ENCODE peak calls at places on chromosomes 7 and 10, in five cellular contexts. H, U, L, N and A are unnamed samples.

GRCh38 chr7:6228865-6229264 is 43.6 kb downstream of the CYTH3 start:
- DNase-seq in N (no peak), U (peak), H (no peak), L (no peak), A (peak)

GRCh38 chr7:118872568-118872967 is 648.1 kb downstream of the ANKRD7 start:
- DNase-seq in H (no peak), N (no peak), L (peak), U (no peak), A (no peak)

GRCh38 chr7:124536156-124536762 is 229.3 kb downstream of the GPR37 start:
- DNase-seq in N (no peak), H (no peak), L (no peak), U (peak), A (no peak)

GRCh38 chr10:127309609-127310008 is 113.2 kb upstream of the INSYN2A start:
- DNase-seq in N (no peak), U (no peak), L (no peak), H (no peak), A (no peak)

GRCh38 chr10:34124522-34125035 is 690.5 kb downstream of the PARD3 start:
- DNase-seq in H (no peak), N (no peak), L (peak), U (peak), A (no peak)

GRCh38 chr7:40680657-40681056 is 545.9 kb downstream of the SUGCT start:
- DNase-seq in U (peak), H (no peak), N (no peak), L (peak), A (peak)

GRCh38 chr7:138756591-138757222 is 41.1 kb upstream of the TMEM213 start:
- DNase-seq in N (no peak), U (no peak), L (no peak), H (no peak), A (no peak)

GRCh38 chr7:80087051-80087767 is 47.4 kb upstream of the GNAI1 start:
- DNase-seq in N (no peak), H (no peak), L (no peak), U (no peak), A (no peak)

GRCh38 chr7:150586778-150587152 is 19.6 kb downstream of the GIMAP4 start:
- DNase-seq in H (no peak), L (no peak), N (no peak), U (peak), A (no peak)

GRCh38 chr7:10632707-10633106 is 341.0 kb upstream of the PHF14 start:
- DNase-seq in U (no peak), H (no peak), N (no peak), L (no peak), A (peak)

GRCh38 chr10:49360271-49361177 is 35.4 kb downstream of the DRGX start:
- DNase-seq in U (no peak), H (no peak), N (peak), L (no peak), A (no peak)

GRCh38 chr7:122298131-122298530 is 6.4 kb downstream of the FEZF1 start:
- DNase-seq in N (no peak), U (no peak), L (no peak), H (no peak), A (no peak)

GRCh38 chr10:27355918-27356573 is 115.4 kb upstream of the ACBD5 start:
- DNase-seq in N (no peak), H (no peak), U (no peak), L (no peak), A (no peak)

GRCh38 chr7:36456135-36456534 is 66.5 kb downstream of the ANLN start:
- DNase-seq in H (no peak), N (no peak), U (no peak), L (no peak), A (no peak)

GRCh38 chr10:69918036-69918435 is 116.3 kb downstream of the COL13A1 start:
- DNase-seq in U (no peak), N (no peak), H (no peak), L (no peak), A (no peak)

GRCh38 chr7:103343758-103344452 is 662 bp downstream of the DNAJC2 start:
- DNase-seq in N (peak), U (peak), H (peak), L (peak), A (peak)

GRCh38 chr7:103348959-103349358 is 1.5 kb downstream of the PSMC2 start:
- DNase-seq in U (no peak), L (no peak), H (no peak), N (no peak), A (peak)

GRCh38 chr7:103344453-103345149 is at the start of gene DNAJC2:
- DNase-seq in L (peak), H (peak), N (peak), U (peak), A (peak)

GRCh38 chr7:103348452-103348851 is 1.0 kb downstream of the PSMC2 start:
- DNase-seq in U (peak), H (no peak), N (no peak), L (no peak), A (peak)

GRCh38 chr7:103347507-103348267 is at the start of gene PSMC2:
- DNase-seq in L (peak), H (peak), U (peak), N (peak), A (peak)
- TF ChIP-seq POLR2A in L (peak), H (peak), U (peak), N (no peak), A (peak)

GRCh38 chr7:90507692-90508091 is 38.3 kb downstream of the PTTG1IP2 start:
- DNase-seq in U (no peak), H (no peak), L (no peak), N (no peak), A (no peak)

DNA sequence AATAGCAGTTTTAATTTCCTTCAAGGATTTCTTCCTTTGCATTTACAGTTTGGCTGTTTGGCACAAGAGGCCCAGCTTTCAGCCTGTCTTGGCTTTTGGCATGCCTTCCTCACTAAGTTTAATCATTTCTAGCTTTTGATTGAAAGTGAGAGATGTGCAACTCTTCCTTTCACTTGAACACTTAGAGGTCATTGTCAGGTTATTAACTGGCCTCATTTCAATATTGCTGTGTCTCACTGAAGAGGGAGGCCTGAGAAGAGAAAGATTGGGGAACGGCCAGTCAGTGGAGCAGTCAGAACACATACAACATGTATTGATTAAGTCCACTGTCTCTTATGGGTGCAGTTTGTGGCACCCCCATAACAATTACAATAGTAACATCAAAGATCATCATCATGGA is 33.9 kb downstream of the PTTG1IP2 start:
- DNase-seq in U (no peak), N (no peak), H (no peak), L (no peak), A (no peak)
- TF ChIP-seq POLR2A in U (no peak), N (no peak), H (no peak), L (no peak), A (no peak)

DNA sequence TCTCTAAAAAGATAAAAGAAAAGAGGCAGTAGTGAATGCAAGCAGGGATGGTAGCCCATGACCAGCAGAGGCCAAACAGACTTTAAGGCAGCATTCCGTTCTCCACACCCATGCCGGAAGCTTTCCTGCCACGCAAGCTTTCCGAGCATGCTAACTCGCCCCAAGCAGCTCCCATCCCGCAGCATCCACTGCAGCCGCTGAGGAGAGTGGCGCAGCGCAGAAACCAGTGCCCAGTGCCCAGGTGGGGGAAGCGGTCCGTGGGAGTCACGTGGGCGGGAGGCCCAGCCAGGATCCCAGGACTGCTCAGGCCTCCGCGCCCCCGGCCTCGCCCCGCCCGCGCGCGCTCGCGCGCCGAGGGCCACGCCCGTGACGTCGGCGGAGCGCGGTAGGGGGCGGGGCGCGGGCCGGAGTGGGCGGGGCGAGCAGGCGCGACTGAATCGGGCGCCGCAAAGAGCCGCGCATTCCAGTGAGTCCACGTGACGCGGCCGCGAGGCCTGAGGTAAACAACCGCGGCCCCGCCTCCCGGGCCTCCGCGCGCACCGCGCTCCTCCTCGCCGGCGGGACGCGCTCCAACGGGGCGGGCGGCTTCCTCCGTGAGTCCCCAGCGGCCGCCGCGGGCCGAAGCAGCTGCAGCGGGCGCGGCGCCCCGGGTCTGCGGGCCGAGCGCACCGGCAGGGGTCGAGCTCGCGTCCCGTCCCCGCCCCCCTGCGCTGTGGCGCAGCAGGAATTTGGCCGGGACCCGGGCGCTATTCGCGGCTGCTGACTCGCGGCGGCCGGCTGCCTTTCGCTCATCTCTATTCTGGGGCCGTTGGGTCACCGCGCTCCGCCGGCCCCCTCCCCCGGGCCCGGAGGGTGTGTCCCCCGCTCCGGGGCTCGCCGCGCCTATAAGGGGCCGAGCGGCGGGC is at the start of gene OTUD1:
- DNase-seq in L (peak), N (peak), H (peak), U (peak), A (peak)
- TF ChIP-seq POLR2A in L (no peak), N (no peak), H (peak), U (no peak), A (peak)

GRCh38 chr10:51321968-51322367 is 247.7 kb downstream of the PRKG1 start:
- DNase-seq in L (no peak), U (no peak), H (no peak), N (no peak), A (no peak)
- TF ChIP-seq POLR2A in L (no peak), U (no peak), H (no peak), N (no peak), A (no peak)

GRCh38 chr7:1455241-1455939 is 3.9 kb downstream of the MICALL2 start:
- DNase-seq in U (no peak), H (no peak), N (no peak), L (no peak), A (no peak)
- TF ChIP-seq POLR2A in U (no peak), H (no peak), N (peak), L (no peak), A (no peak)

DNA sequence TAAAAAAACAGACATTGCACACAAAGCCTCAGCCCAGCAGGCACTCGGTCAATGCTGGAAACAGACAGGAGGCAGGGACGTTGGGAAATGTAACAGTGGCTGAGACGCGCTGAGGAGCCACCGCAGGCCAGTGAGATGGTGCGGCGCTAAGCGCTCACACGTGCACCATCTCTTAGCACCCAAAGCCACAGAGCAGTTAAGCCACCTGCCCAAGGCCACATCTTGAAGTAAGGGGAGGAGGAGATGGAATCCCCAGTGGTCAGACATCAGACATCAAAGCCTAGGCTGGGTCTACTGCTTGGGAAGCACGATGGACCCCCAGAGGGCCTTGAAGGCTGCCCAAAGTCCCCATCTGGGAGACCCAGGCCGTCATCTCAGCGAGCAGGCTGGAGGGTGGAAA is 15.6 kb downstream of the LAT2 start:
- DNase-seq in U (no peak), N (no peak), H (no peak), L (no peak), A (no peak)
- TF ChIP-seq POLR2A in U (no peak), N (no peak), H (no peak), L (no peak), A (no peak)

DNA sequence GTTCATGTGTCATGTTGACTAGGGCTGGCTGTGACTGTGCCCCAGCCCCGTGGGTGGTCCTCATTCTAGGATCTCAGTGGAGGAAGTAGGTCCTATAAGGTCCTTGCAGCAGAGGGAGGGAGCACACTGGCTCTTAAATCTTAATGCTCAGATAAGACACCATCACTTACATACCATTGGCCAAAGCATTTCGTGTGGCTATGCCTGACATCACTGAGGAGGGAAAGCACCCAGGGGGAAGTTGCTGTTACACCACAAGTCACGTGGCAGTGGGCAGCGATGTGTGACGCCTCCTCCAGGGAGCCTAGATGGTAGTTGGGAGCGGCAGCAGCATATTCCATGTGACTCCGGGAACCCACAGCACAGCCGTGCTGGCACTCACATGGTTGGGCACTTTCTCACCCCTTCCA is 224.7 kb upstream of the SH2B2 start:
- DNase-seq in U (no peak), N (peak), L (no peak), H (no peak), A (peak)
- TF ChIP-seq POLR2A in U (no peak), N (no peak), L (no peak), H (no peak), A (no peak)

GRCh38 chr10:72297968-72298773 is 24.4 kb downstream of the DDIT4 start:
- DNase-seq in L (no peak), N (peak), H (peak), U (peak), A (peak)
- TF ChIP-seq POLR2A in L (no peak), N (peak), H (peak), U (no peak), A (peak)

DNA sequence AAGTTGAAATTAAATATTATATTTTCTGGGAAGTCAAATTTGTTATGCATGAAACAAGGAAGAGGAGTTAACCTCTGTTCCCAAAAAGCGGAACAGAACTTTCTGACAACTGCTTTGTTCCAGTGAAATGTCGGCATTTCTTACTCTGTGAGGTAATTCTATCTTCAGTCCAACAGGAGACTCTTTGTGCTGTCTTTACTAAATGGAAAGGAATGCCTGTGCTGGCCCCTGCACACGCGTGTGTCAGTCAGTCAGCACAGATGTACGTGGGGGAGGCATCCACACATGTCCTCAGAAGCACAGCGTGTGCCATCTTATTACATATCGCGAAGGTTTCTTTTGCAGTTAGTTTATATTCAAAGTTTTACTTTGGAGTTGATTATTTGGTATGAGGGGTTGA is 37.5 kb downstream of the NET1 start:
- DNase-seq in H (no peak), N (no peak), L (peak), U (peak), A (peak)
- TF ChIP-seq POLR2A in H (no peak), N (no peak), L (no peak), U (no peak), A (no peak)